ENCODE peak calls at places on chromosomes 1 and 21, in seven cellular contexts. Z, W, B, D, A, K and J are unnamed samples.
A peak's percentile ranks its signal among the peaks of the same experiment; 100 is the strongest.

GRCh38 chr21:38352536-38353219 is 95.9 kb downstream of the KCNJ15 start:
- DNase-seq in Z (peak; percentile 82), W (peak; percentile 43), B (peak; percentile 63), D (peak; percentile 69), A (peak; percentile 88), K (peak; percentile 77), J (peak; percentile 71)

GRCh38 chr1:182357913-182358312 is 33.7 kb downstream of the GLUL start:
- DNase-seq in Z (no peak), W (no peak), B (no peak), D (no peak), A (no peak), K (no peak), J (no peak)

GRCh38 chr1:186978596-186979556 is 150.1 kb downstream of the PLA2G4A start:
- DNase-seq in Z (no peak), W (peak; percentile 74), B (no peak), D (no peak), A (no peak), K (no peak), J (no peak)

GRCh38 chr21:25960423-25960822 is 210.1 kb downstream of the APP start:
- DNase-seq in Z (no peak), W (no peak), B (no peak), D (no peak), A (no peak), K (no peak), J (no peak)

GRCh38 chr21:35663856-35664606 is 396.3 kb downstream of the SETD4 start:
- DNase-seq in Z (no peak), W (no peak), B (no peak), D (no peak), A (no peak), K (no peak), J (no peak)

GRCh38 chr1:8763888-8764287 is 53.6 kb downstream of the RERE start:
- DNase-seq in Z (no peak), W (peak; percentile 20), B (no peak), D (no peak), A (no peak), K (peak; percentile 28), J (no peak)

GRCh38 chr1:29967261-29967660 is 730.9 kb downstream of the PTPRU start:
- DNase-seq in Z (no peak), W (no peak), B (no peak), D (no peak), A (no peak), K (no peak), J (no peak)

GRCh38 chr1:27527223-27527856 is 37.4 kb upstream of the WASF2 start:
- DNase-seq in Z (peak; percentile 91), W (peak; percentile 49), B (no peak), D (peak; percentile 66), A (peak; percentile 57), K (peak; percentile 85), J (peak; percentile 33)

GRCh38 chr21:37555672-37556261 is 189.2 kb downstream of the DYRK1A start:
- DNase-seq in Z (no peak), W (no peak), B (no peak), D (no peak), A (no peak), K (no peak), J (no peak)

GRCh38 chr1:90612033-90612432 is 105.1 kb downstream of the BARHL2 start:
- DNase-seq in Z (no peak), W (no peak), B (no peak), D (no peak), A (no peak), K (no peak), J (no peak)

GRCh38 chr1:90613371-90613770 is 103.7 kb downstream of the BARHL2 start:
- DNase-seq in Z (no peak), W (no peak), B (no peak), D (no peak), A (no peak), K (no peak), J (no peak)

GRCh38 chr1:90616395-90616794 is 100.7 kb downstream of the BARHL2 start:
- DNase-seq in Z (peak; percentile 7), W (peak; percentile 20), B (no peak), D (peak; percentile 17), A (no peak), K (no peak), J (no peak)

DNA sequence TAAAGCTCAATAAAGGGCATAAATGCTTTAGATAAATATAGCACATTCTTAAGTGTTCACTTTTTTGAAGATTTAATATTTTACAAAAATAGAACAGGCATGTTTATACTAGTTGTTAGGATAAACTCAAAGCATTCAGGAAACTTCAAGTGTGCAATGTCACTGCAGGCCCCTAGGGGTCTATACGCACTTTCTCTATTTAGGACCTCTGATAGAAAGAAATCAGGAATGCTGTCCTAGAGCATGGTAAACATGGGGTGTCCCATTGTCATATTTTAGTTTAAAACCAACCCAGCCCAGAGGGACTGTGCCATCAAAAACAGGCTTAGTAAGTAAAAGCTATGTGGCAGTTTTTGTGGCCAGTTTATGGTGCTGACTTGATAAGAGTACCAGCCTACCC is 102.2 kb downstream of the BARHL2 start:
- DNase-seq in Z (no peak), W (no peak), B (no peak), D (no peak), A (no peak), K (no peak), J (no peak)
- TF ChIP-seq CTCF in Z (peak; percentile 19), W (peak; percentile 36), B (peak; percentile 41), D (peak; percentile 60), A (peak; percentile 24), K (no peak), J (peak; percentile 63)

GRCh38 chr1:19178734-19179398 is 31.2 kb downstream of the UBR4 start:
- DNase-seq in Z (no peak), W (no peak), B (no peak), D (no peak), A (no peak), K (no peak), J (no peak)
- TF ChIP-seq CTCF in Z (no peak), W (no peak), B (no peak), D (no peak), A (no peak), K (no peak), J (no peak)

GRCh38 chr1:199112365-199112764 is 473.5 kb downstream of the PTPRC start:
- DNase-seq in Z (no peak), W (no peak), B (no peak), D (no peak), A (no peak), K (no peak), J (no peak)
- TF ChIP-seq CTCF in Z (no peak), W (no peak), B (no peak), D (no peak), A (no peak), K (no peak), J (no peak)

GRCh38 chr1:163970699-163971098 is 588.3 kb upstream of the PBX1 start:
- DNase-seq in Z (no peak), W (no peak), B (no peak), D (peak; percentile 3), A (no peak), K (no peak), J (no peak)
- TF ChIP-seq CTCF in Z (no peak), W (no peak), B (no peak), D (no peak), A (no peak), K (no peak), J (no peak)

GRCh38 chr1:65238010-65238409 is 71.3 kb upstream of the DNAJC6 start:
- DNase-seq in Z (no peak), W (no peak), B (no peak), D (no peak), A (no peak), K (no peak), J (no peak)

GRCh38 chr1:65231718-65232330 is 77.5 kb upstream of the DNAJC6 start:
- DNase-seq in Z (no peak), W (no peak), B (no peak), D (no peak), A (no peak), K (no peak), J (no peak)

GRCh38 chr1:65232402-65233122 is 76.8 kb upstream of the DNAJC6 start:
- DNase-seq in Z (no peak), W (no peak), B (no peak), D (no peak), A (no peak), K (no peak), J (no peak)

GRCh38 chr1:65233757-65234156 is 75.6 kb upstream of the DNAJC6 start:
- DNase-seq in Z (no peak), W (no peak), B (no peak), D (no peak), A (no peak), K (no peak), J (no peak)

DNA sequence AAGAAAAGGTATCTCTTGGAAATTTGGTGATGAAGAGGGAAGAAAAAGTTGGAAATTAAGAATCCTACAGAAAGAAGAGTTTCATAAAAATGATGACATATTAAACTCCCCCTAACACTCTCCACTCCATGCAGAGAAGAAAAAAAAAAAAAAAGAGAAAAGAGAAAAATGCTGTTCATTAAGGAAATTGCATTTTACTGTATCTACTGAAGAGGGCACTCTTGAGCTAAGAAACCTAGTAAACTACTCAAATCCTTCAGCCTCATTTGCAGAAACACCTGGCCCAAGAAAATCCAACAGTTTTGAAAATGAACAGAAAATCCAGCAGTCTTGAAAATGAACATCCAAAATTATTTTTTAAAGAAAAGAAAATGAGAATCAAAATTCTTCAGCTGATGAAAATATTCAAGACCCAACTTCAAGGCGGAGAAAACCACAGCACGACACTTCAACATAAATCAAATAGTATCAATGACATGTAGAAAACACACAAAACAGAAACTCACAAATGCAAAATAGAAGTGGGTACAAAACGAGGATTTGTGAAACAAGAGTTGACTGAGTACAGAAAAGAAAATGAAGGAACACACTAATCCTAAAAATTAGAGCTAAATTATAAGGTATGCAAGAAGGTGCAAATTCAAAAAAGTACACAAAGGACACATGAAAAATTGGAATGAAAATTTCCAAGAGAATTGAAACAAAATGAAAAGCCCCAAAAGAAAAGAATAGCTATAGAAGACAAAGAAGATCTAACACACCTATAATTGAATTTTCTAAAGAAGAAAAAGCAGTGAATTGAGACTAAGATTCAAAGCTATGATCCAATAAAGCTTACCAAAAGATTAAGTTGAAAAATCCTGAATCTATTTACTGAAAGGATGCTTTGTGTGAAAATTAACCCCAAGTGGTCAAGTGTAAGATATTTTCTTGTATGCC is 73.2 kb upstream of the DNAJC6 start:
- DNase-seq in Z (peak; percentile 69), W (peak; percentile 50), B (peak; percentile 61), D (no peak), A (peak; percentile 48), K (peak; percentile 54), J (no peak)
- TF ChIP-seq CTCF in Z (peak; percentile 59), W (peak; percentile 22), B (peak; percentile 70), D (peak; percentile 41), A (peak; percentile 43), K (peak; percentile 38), J (peak; percentile 75)

DNA sequence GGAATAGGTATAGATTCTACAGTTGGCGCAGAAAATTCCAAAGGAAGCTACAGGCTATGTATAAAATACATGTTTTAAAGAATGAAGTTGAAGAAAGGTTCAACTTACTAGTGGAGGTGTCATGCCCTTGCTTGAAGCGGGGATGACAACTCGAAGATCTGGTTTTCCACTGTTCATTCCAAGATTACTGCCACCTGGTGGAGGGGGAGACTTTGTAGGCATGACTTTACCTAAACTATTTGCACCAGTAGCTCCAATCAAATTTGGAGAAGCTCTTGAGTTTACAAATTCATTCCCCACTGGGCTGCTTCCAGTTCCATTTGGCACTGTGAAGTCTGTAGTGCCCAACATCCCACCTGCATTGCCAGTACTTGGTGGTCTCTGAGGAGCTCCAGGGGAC is 81.7 kb downstream of the AXDND1 start:
- DNase-seq in Z (peak; percentile 19), W (peak; percentile 35), B (peak; percentile 18), D (no peak), A (no peak), K (no peak), J (no peak)
- TF ChIP-seq CTCF in Z (peak; percentile 33), W (peak; percentile 35), B (peak; percentile 43), D (no peak), A (no peak), K (peak; percentile 19), J (peak; percentile 48)